ENCODE peak calls at places on chromosomes 3 and 15, in eight cellular contexts. F is left ventricle myocardium inferior, E is Kasumi-1, G is choroid plexus epithelial cell, M is GM20000, R is GM12865, Q is left cardiac atrium, X is iris pigment epithelial cell. U is an unnamed sample.
A peak's percentile ranks its signal among the peaks of the same experiment; 100 is the strongest.

GRCh38 chr3:129676985-129677384 is 70.5 kb upstream of the PLXND1 start:
- DNase-seq in Q (no peak), X (no peak), M (no peak), R (no peak), G (no peak), E (no peak), F (no peak), U (no peak)

GRCh38 chr3:42527368-42527917 is 25.0 kb downstream of the VIPR1 start:
- DNase-seq in Q (no peak), R (no peak), M (no peak), E (no peak), G (no peak), F (no peak), X (no peak), U (no peak)

GRCh38 chr15:94272251-94272898 is 41.0 kb downstream of the MCTP2 start:
- DNase-seq in M (no peak), Q (no peak), F (no peak), R (no peak), G (no peak), X (no peak), E (peak; percentile 50), U (no peak)

GRCh38 chr3:194194051-194194756 is 58.3 kb downstream of the HES1 start:
- DNase-seq in F (no peak), Q (no peak), X (no peak), M (peak; percentile 47), R (peak; percentile 12), G (no peak), E (peak; percentile 60), U (no peak)

GRCh38 chr15:101613130-101614000 is 38.8 kb downstream of the TM2D3 start:
- DNase-seq in M (no peak), Q (peak; percentile 82), F (peak; percentile 90), G (peak; percentile 63), E (no peak), R (no peak), X (peak; percentile 40), U (peak; percentile 31)

GRCh38 chr15:22979069-22979698 is 984 bp downstream of the CYFIP1 start:
- DNase-seq in Q (peak; percentile 76), R (peak; percentile 70), F (peak; percentile 54), G (peak; percentile 57), X (peak; percentile 64), M (peak; percentile 79), E (peak; percentile 17), U (peak; percentile 42)

GRCh38 chr3:43584043-43584826 is 37.6 kb downstream of the ANO10 start:
- DNase-seq in G (peak; percentile 51), X (peak; percentile 67), Q (no peak), F (no peak), M (no peak), E (no peak), R (peak; percentile 4), U (peak; percentile 65)

GRCh38 chr15:36988947-36989346 is 111.4 kb downstream of the MEIS2 start:
- DNase-seq in E (no peak), X (peak; percentile 34), Q (no peak), F (no peak), R (no peak), M (no peak), G (no peak), U (peak; percentile 15)

GRCh38 chr15:86663304-86663703 is 583.6 kb downstream of the AGBL1 start:
- DNase-seq in Q (no peak), F (no peak), X (no peak), R (no peak), E (no peak), G (no peak), M (no peak), U (no peak)

GRCh38 chr15:76566276-76566675 is 229.7 kb downstream of the ISL2 start:
- DNase-seq in E (no peak), R (no peak), Q (no peak), X (no peak), F (no peak), M (no peak), G (peak; percentile 13), U (peak; percentile 82)

GRCh38 chr15:93111451-93111850 is 22.4 kb upstream of the RGMA start:
- DNase-seq in X (no peak), E (no peak), G (no peak), F (no peak), Q (no peak), R (no peak), M (no peak), U (no peak)